ENCODE peak calls at places on chromosome 7, in ten cellular contexts. One of them, this sample, is unnamed. For H3K36me3 and H3K27me3, the result is how much of the 10 kb centered on the place peaks cover.

GRCh38 chr7:65980478-65981250 is 1.3 kb downstream of the GUSB start:
- DNase-seq in left lung: peak
- DNase-seq in cardiac muscle cell: peak
- DNase-seq in neuronal stem cell: no peak
- DNase-seq in ovary: peak
- DNase-seq in fibroblast of lung: peak
- DNase-seq in CD4-positive, alpha-beta memory T cell: peak
- DNase-seq in K562: peak
- DNase-seq in heart right ventricle: peak
- DNase-seq in Karpas-422: peak
- DNase-seq in this sample: peak

GRCh38 chr7:31122649-31123058 is 70.5 kb downstream of the ADCYAP1R1 start:
- DNase-seq in left lung: no peak
- DNase-seq in cardiac muscle cell: peak
- DNase-seq in neuronal stem cell: peak
- DNase-seq in ovary: peak
- DNase-seq in fibroblast of lung: peak
- DNase-seq in CD4-positive, alpha-beta memory T cell: peak
- DNase-seq in K562: peak
- DNase-seq in heart right ventricle: peak
- DNase-seq in Karpas-422: peak
- DNase-seq in this sample: peak

GRCh38 chr7:31096198-31096881 is 44.2 kb downstream of the ADCYAP1R1 start:
- DNase-seq in left lung: no peak
- DNase-seq in cardiac muscle cell: no peak
- DNase-seq in neuronal stem cell: no peak
- DNase-seq in ovary: no peak
- DNase-seq in fibroblast of lung: no peak
- DNase-seq in CD4-positive, alpha-beta memory T cell: no peak
- DNase-seq in K562: no peak
- DNase-seq in heart right ventricle: no peak
- DNase-seq in Karpas-422: no peak
- DNase-seq in this sample: no peak

GRCh38 chr7:142999793-143000192 is 27.1 kb downstream of the OR9A2 start:
- DNase-seq in left lung: no peak
- DNase-seq in cardiac muscle cell: no peak
- DNase-seq in neuronal stem cell: no peak
- DNase-seq in ovary: no peak
- DNase-seq in fibroblast of lung: no peak
- DNase-seq in CD4-positive, alpha-beta memory T cell: no peak
- DNase-seq in K562: no peak
- DNase-seq in heart right ventricle: no peak
- DNase-seq in Karpas-422: no peak
- DNase-seq in this sample: no peak

GRCh38 chr7:112162161-112163020 is 43.8 kb downstream of the DOCK4 start:
- DNase-seq in left lung: no peak
- DNase-seq in cardiac muscle cell: peak
- DNase-seq in neuronal stem cell: peak
- DNase-seq in ovary: peak
- DNase-seq in fibroblast of lung: peak
- DNase-seq in CD4-positive, alpha-beta memory T cell: no peak
- DNase-seq in K562: no peak
- DNase-seq in heart right ventricle: peak
- DNase-seq in Karpas-422: no peak
- DNase-seq in this sample: no peak

GRCh38 chr7:158804335-158804734 is 25.0 kb downstream of the ESYT2 start:
- DNase-seq in left lung: no peak
- DNase-seq in cardiac muscle cell: no peak
- DNase-seq in neuronal stem cell: no peak
- DNase-seq in ovary: no peak
- DNase-seq in fibroblast of lung: no peak
- DNase-seq in CD4-positive, alpha-beta memory T cell: no peak
- DNase-seq in K562: no peak
- DNase-seq in heart right ventricle: no peak
- DNase-seq in Karpas-422: no peak
- DNase-seq in this sample: no peak

GRCh38 chr7:30474893-30475292 is 3.7 kb downstream of the NOD1 start:
- DNase-seq in left lung: no peak
- DNase-seq in cardiac muscle cell: no peak
- DNase-seq in neuronal stem cell: no peak
- DNase-seq in ovary: no peak
- DNase-seq in fibroblast of lung: peak
- DNase-seq in CD4-positive, alpha-beta memory T cell: no peak
- DNase-seq in K562: no peak
- DNase-seq in heart right ventricle: no peak
- DNase-seq in Karpas-422: no peak
- DNase-seq in this sample: no peak

GRCh38 chr7:115731796-115732471 is 298.6 kb downstream of the TFEC start:
- DNase-seq in left lung: no peak
- DNase-seq in cardiac muscle cell: no peak
- DNase-seq in neuronal stem cell: no peak
- DNase-seq in ovary: no peak
- DNase-seq in fibroblast of lung: no peak
- DNase-seq in CD4-positive, alpha-beta memory T cell: no peak
- DNase-seq in K562: no peak
- DNase-seq in heart right ventricle: no peak
- DNase-seq in Karpas-422: no peak
- DNase-seq in this sample: no peak

GRCh38 chr7:43110790-43111362 is 1.6 kb upstream of the HECW1 start:
- DNase-seq in left lung: no peak
- DNase-seq in cardiac muscle cell: no peak
- DNase-seq in neuronal stem cell: no peak
- DNase-seq in ovary: no peak
- DNase-seq in fibroblast of lung: no peak
- DNase-seq in CD4-positive, alpha-beta memory T cell: no peak
- DNase-seq in K562: no peak
- DNase-seq in heart right ventricle: no peak
- DNase-seq in Karpas-422: no peak
- DNase-seq in this sample: no peak

GRCh38 chr7:12571691-12572090 is 1.2 kb downstream of the SCIN start:
- DNase-seq in left lung: no peak
- DNase-seq in cardiac muscle cell: no peak
- DNase-seq in neuronal stem cell: no peak
- DNase-seq in ovary: no peak
- DNase-seq in fibroblast of lung: no peak
- DNase-seq in CD4-positive, alpha-beta memory T cell: no peak
- DNase-seq in K562: no peak
- DNase-seq in heart right ventricle: no peak
- DNase-seq in Karpas-422: no peak
- DNase-seq in this sample: no peak

GRCh38 chr7:150973571-150974451 is 4.3 kb downstream of the KCNH2 start:
- DNase-seq in left lung: peak
- DNase-seq in cardiac muscle cell: no peak
- DNase-seq in neuronal stem cell: no peak
- DNase-seq in ovary: no peak
- DNase-seq in fibroblast of lung: no peak
- DNase-seq in CD4-positive, alpha-beta memory T cell: peak
- DNase-seq in K562: no peak
- DNase-seq in heart right ventricle: no peak
- DNase-seq in Karpas-422: no peak
- DNase-seq in this sample: no peak

GRCh38 chr7:26609082-26609481 is 255.3 kb downstream of the SKAP2 start:
- DNase-seq in left lung: no peak
- DNase-seq in cardiac muscle cell: no peak
- DNase-seq in neuronal stem cell: no peak
- DNase-seq in ovary: no peak
- DNase-seq in fibroblast of lung: no peak
- DNase-seq in CD4-positive, alpha-beta memory T cell: no peak
- DNase-seq in K562: no peak
- DNase-seq in heart right ventricle: no peak
- DNase-seq in Karpas-422: no peak
- DNase-seq in this sample: no peak

GRCh38 chr7:22193361-22194016 is 163.5 kb downstream of the RAPGEF5 start:
- DNase-seq in left lung: no peak
- DNase-seq in cardiac muscle cell: peak
- DNase-seq in neuronal stem cell: peak
- DNase-seq in ovary: peak
- DNase-seq in fibroblast of lung: peak
- DNase-seq in CD4-positive, alpha-beta memory T cell: no peak
- DNase-seq in K562: no peak
- DNase-seq in heart right ventricle: peak
- DNase-seq in Karpas-422: no peak
- DNase-seq in this sample: peak

GRCh38 chr7:149869867-149870266 is 3.9 kb upstream of the ATP6V0E2 start:
- DNase-seq in left lung: no peak
- DNase-seq in cardiac muscle cell: no peak
- DNase-seq in neuronal stem cell: no peak
- DNase-seq in ovary: no peak
- DNase-seq in fibroblast of lung: no peak
- DNase-seq in CD4-positive, alpha-beta memory T cell: peak
- DNase-seq in K562: no peak
- DNase-seq in heart right ventricle: no peak
- DNase-seq in Karpas-422: no peak
- DNase-seq in this sample: no peak

GRCh38 chr7:31004393-31004792 is 40.6 kb downstream of the GHRHR start:
- DNase-seq in left lung: no peak
- DNase-seq in cardiac muscle cell: no peak
- DNase-seq in neuronal stem cell: no peak
- DNase-seq in ovary: no peak
- DNase-seq in fibroblast of lung: no peak
- DNase-seq in CD4-positive, alpha-beta memory T cell: no peak
- DNase-seq in K562: no peak
- DNase-seq in heart right ventricle: no peak
- DNase-seq in Karpas-422: no peak
- DNase-seq in this sample: no peak

DNA sequence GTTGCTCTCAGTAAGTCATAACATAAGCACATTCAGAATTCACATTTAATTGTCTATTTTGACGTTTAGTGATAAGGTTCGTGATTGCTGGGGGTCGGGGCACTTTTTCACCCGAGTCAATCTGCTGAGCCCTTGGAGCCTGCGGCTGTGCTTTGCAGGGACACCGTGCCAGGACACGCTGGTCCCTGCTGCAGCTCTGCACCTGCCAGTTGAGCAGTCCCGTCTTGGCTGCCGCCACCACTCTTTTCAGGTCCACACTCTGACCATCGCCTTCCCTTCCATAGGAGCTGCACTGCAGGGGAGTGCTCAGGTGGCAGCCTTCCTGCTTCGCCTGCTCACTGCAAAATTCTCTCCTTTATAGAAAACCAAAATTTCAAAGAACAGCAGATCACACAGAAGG is 36.4 kb downstream of the CUL1 start:
- DNase-seq in left lung: no peak
- DNase-seq in cardiac muscle cell: no peak
- DNase-seq in neuronal stem cell: no peak
- DNase-seq in ovary: no peak
- DNase-seq in fibroblast of lung: no peak
- DNase-seq in CD4-positive, alpha-beta memory T cell: no peak
- DNase-seq in K562: no peak
- DNase-seq in heart right ventricle: no peak
- DNase-seq in Karpas-422: no peak
- DNase-seq in this sample: no peak
- H3K36me3 ChIP-seq in left lung: under half
- H3K36me3 ChIP-seq in cardiac muscle cell: under half
- H3K36me3 ChIP-seq in neuronal stem cell: under half
- H3K36me3 ChIP-seq in ovary: under half
- H3K36me3 ChIP-seq in fibroblast of lung: under half
- H3K36me3 ChIP-seq in CD4-positive, alpha-beta memory T cell: under half
- H3K36me3 ChIP-seq in K562: half or more
- H3K36me3 ChIP-seq in heart right ventricle: half or more
- H3K36me3 ChIP-seq in Karpas-422: half or more
- H3K36me3 ChIP-seq in this sample: under half

DNA sequence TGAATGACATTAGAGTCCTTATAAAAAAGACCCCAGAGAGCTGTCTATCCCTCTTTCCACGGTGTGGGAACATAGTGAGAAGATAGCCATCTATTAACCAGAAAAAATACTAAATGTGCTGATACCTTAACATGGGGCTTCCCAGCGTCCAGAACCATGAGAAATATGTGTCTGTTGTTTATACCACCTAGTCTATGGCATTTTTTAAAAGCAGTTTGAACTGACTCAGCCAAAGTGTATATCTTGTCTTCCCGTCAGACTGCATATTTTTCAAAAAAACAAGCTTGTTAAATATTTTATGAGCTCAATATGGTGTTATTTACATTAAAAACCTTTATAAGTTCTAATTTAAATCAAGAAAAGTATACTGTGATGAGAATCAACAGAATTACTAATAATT is 255.3 kb downstream of the HGF start:
- DNase-seq in left lung: no peak
- DNase-seq in cardiac muscle cell: no peak
- DNase-seq in neuronal stem cell: no peak
- DNase-seq in ovary: no peak
- DNase-seq in fibroblast of lung: no peak
- DNase-seq in CD4-positive, alpha-beta memory T cell: no peak
- DNase-seq in K562: no peak
- DNase-seq in heart right ventricle: no peak
- DNase-seq in Karpas-422: no peak
- DNase-seq in this sample: no peak
- H3K27me3 ChIP-seq in left lung: under half
- H3K27me3 ChIP-seq in cardiac muscle cell: under half
- H3K27me3 ChIP-seq in neuronal stem cell: under half
- H3K27me3 ChIP-seq in ovary: under half
- H3K27me3 ChIP-seq in fibroblast of lung: under half
- H3K27me3 ChIP-seq in CD4-positive, alpha-beta memory T cell: under half
- H3K27me3 ChIP-seq in K562: under half
- H3K27me3 ChIP-seq in heart right ventricle: under half
- H3K27me3 ChIP-seq in Karpas-422: under half
- H3K27me3 ChIP-seq in this sample: under half

DNA sequence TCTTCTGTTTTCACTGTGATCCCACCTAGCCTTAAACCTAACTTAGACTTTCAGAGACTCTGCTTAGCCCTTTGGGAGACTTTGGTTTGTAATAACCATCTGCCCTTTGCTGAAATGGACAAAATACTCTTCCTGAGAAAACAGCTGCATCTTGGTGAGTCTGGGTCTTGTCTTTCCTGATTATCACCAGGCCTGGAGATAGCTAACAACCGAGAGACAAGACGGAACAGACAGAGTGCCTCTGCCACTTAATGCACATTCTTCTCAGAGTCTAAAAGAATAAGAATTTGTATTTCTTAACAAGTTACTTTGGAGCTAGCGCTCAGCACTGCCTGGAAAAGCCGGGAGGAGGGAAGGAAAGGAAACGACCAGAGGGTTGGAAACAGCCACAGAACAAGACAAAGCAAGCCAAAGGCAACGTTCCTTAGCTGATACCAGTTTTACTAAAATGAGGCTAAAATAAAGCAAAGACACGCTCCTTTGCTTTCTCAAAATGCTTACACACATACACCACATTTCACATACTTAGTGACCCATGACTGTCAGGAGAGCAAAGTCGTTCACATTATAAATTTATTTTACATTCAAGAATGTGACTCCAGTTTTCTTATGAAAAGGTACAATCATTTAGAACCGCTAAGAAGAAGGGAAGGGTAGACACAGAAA is 70.3 kb upstream of the DGKI start:
- DNase-seq in left lung: no peak
- DNase-seq in cardiac muscle cell: no peak
- DNase-seq in neuronal stem cell: no peak
- DNase-seq in ovary: no peak
- DNase-seq in fibroblast of lung: no peak
- DNase-seq in CD4-positive, alpha-beta memory T cell: no peak
- DNase-seq in K562: no peak
- DNase-seq in heart right ventricle: no peak
- DNase-seq in Karpas-422: no peak
- DNase-seq in this sample: no peak
- H3K27ac ChIP-seq in left lung: no peak
- H3K27ac ChIP-seq in cardiac muscle cell: peak
- H3K27ac ChIP-seq in neuronal stem cell: no peak
- H3K27ac ChIP-seq in ovary: no peak
- H3K27ac ChIP-seq in fibroblast of lung: no peak
- H3K27ac ChIP-seq in CD4-positive, alpha-beta memory T cell: no peak
- H3K27ac ChIP-seq in K562: no peak
- H3K27ac ChIP-seq in heart right ventricle: no peak
- H3K27ac ChIP-seq in Karpas-422: no peak
- H3K27ac ChIP-seq in this sample: peak

GRCh38 chr7:80443336-80443735 is 68.5 kb downstream of the GNAT3 start:
- DNase-seq in left lung: no peak
- DNase-seq in cardiac muscle cell: no peak
- DNase-seq in neuronal stem cell: no peak
- DNase-seq in ovary: no peak
- DNase-seq in fibroblast of lung: no peak
- DNase-seq in CD4-positive, alpha-beta memory T cell: no peak
- DNase-seq in K562: no peak
- DNase-seq in heart right ventricle: no peak
- DNase-seq in Karpas-422: no peak
- DNase-seq in this sample: no peak
- H3K36me3 ChIP-seq in left lung: under half
- H3K36me3 ChIP-seq in cardiac muscle cell: under half
- H3K36me3 ChIP-seq in neuronal stem cell: under half
- H3K36me3 ChIP-seq in ovary: under half
- H3K36me3 ChIP-seq in fibroblast of lung: under half
- H3K36me3 ChIP-seq in CD4-positive, alpha-beta memory T cell: under half
- H3K36me3 ChIP-seq in K562: under half
- H3K36me3 ChIP-seq in heart right ventricle: under half
- H3K36me3 ChIP-seq in Karpas-422: under half
- H3K36me3 ChIP-seq in this sample: under half

This sample was measured in tibial artery.